ENCODE peak calls at places on chromosome 6, in seven cellular contexts. K, Z, X, J, C, A and I are unnamed samples.

GRCh38 chr6:106789436-106790145 is 160.2 kb downstream of the QRSL1 start:
- DNase-seq in A (no peak), J (no peak), X (no peak), Z (no peak), K (no peak), C (no peak), I (no peak)

GRCh38 chr6:109491207-109491938 is 8.4 kb upstream of the ZBTB24 start:
- DNase-seq in J (no peak), X (no peak), C (no peak), Z (no peak), A (no peak), K (no peak), I (no peak)

GRCh38 chr6:72788188-72788587 is 166.3 kb downstream of the KCNQ5 start:
- DNase-seq in K (no peak), A (no peak), Z (no peak), X (no peak), C (no peak), J (no peak), I (peak)

GRCh38 chr6:144150673-144151009 is 324 bp downstream of the STX11 start:
- DNase-seq in K (no peak), X (no peak), J (peak), A (no peak), C (peak), Z (peak), I (peak)

GRCh38 chr6:64874776-64875175 is 832.2 kb downstream of the EYS start:
- DNase-seq in J (no peak), A (no peak), C (no peak), X (no peak), Z (no peak), K (no peak), I (no peak)

GRCh38 chr6:26103141-26103769 is 16.0 kb downstream of the HFE start:
- DNase-seq in K (no peak), Z (no peak), X (no peak), A (no peak), C (no peak), J (no peak), I (peak)

GRCh38 chr6:28977351-28978136 is 27.6 kb downstream of the ZNF311 start:
- DNase-seq in X (no peak), K (no peak), A (no peak), C (peak), J (no peak), Z (no peak), I (peak)

GRCh38 chr6:4637691-4638433 is 138.3 kb upstream of the CDYL start:
- DNase-seq in J (no peak), K (peak), A (no peak), Z (no peak), X (no peak), C (no peak), I (peak)

GRCh38 chr6:15855311-15855710 is 192.5 kb upstream of the DTNBP1 start:
- DNase-seq in J (no peak), K (no peak), A (no peak), C (no peak), Z (no peak), X (no peak), I (no peak)

GRCh38 chr6:165931675-165932074 is 236.0 kb downstream of the TBXT start:
- DNase-seq in X (no peak), Z (no peak), K (no peak), C (no peak), A (no peak), J (no peak), I (no peak)

GRCh38 chr6:170132011-170132521 is 158.8 kb downstream of the DLL1 start:
- DNase-seq in K (no peak), J (no peak), X (peak), A (peak), Z (no peak), C (peak), I (no peak)

GRCh38 chr6:33320315-33321181 is 3.0 kb upstream of the ZBTB22 start:
- DNase-seq in Z (peak), J (no peak), K (no peak), X (peak), A (peak), C (peak), I (peak)

GRCh38 chr6:5712349-5713215 is 294.1 kb downstream of the NRN1 start:
- DNase-seq in J (no peak), K (no peak), A (no peak), C (no peak), X (no peak), Z (peak), I (no peak)

GRCh38 chr6:135904666-135905065 is 53.2 kb downstream of the PDE7B start:
- DNase-seq in X (no peak), K (no peak), Z (no peak), A (no peak), C (no peak), J (no peak), I (no peak)

GRCh38 chr6:37731888-37732287 is 34.2 kb upstream of the MDGA1 start:
- DNase-seq in K (no peak), X (peak), Z (peak), J (peak), C (no peak), A (no peak), I (no peak)

GRCh38 chr6:124022641-124023040 is 219.0 kb downstream of the NKAIN2 start:
- DNase-seq in J (no peak), Z (no peak), A (no peak), X (no peak), C (no peak), K (no peak), I (no peak)

GRCh38 chr6:134287863-134288537 is 29.9 kb downstream of the SGK1 start:
- DNase-seq in X (no peak), C (no peak), A (no peak), Z (no peak), K (no peak), J (no peak), I (peak)

GRCh38 chr6:168734523-168734922 is 293.5 kb downstream of the SMOC2 start:
- DNase-seq in X (no peak), Z (no peak), J (no peak), K (peak), A (no peak), C (no peak), I (no peak)

GRCh38 chr6:134436950-134437349 is 119.0 kb upstream of the SGK1 start:
- DNase-seq in Z (no peak), X (no peak), K (no peak), A (no peak), C (no peak), J (no peak), I (no peak)

GRCh38 chr6:125867483-125867935 is 76.7 kb downstream of the NCOA7 start:
- DNase-seq in K (no peak), C (no peak), X (no peak), Z (peak), A (no peak), J (no peak), I (no peak)

GRCh38 chr6:37788259-37788658 is 31.3 kb upstream of the ZFAND3 start:
- DNase-seq in K (no peak), A (no peak), X (no peak), C (no peak), J (no peak), Z (no peak), I (no peak)

GRCh38 chr6:30568245-30568644 is 3.0 kb upstream of the ABCF1 start:
- DNase-seq in Z (no peak), K (no peak), J (no peak), C (no peak), X (no peak), A (no peak), I (no peak)

GRCh38 chr6:54864272-54864671 is 17.7 kb downstream of the FAM83B start:
- DNase-seq in Z (no peak), X (no peak), K (no peak), C (no peak), J (no peak), A (no peak), I (no peak)

GRCh38 chr6:85771925-85772430 is 129.3 kb upstream of the SYNCRIP start:
- DNase-seq in K (no peak), X (no peak), C (no peak), J (no peak), Z (no peak), A (no peak), I (no peak)

GRCh38 chr6:98653171-98653570 is 181.2 kb upstream of the POU3F2 start:
- DNase-seq in K (no peak), C (no peak), A (no peak), J (no peak), Z (no peak), X (no peak), I (no peak)

GRCh38 chr6:150617496-150618460 is 18.1 kb downstream of the PLEKHG1 start:
- DNase-seq in A (no peak), Z (no peak), J (no peak), C (no peak), X (no peak), K (no peak), I (no peak)

GRCh38 chr6:91569071-91569470 is 982.2 kb upstream of the MAP3K7 start:
- DNase-seq in Z (no peak), C (no peak), X (no peak), J (no peak), A (no peak), K (no peak), I (peak)

GRCh38 chr6:131828946-131829345 is 21.1 kb downstream of the ENPP1 start:
- DNase-seq in J (no peak), K (no peak), C (no peak), A (no peak), Z (no peak), X (no peak), I (no peak)

GRCh38 chr6:160221918-160222317 is 36.7 kb downstream of the SLC22A2 start:
- DNase-seq in X (no peak), A (no peak), Z (no peak), J (no peak), C (no peak), K (no peak), I (no peak)

GRCh38 chr6:160222491-160222890 is 36.1 kb downstream of the SLC22A2 start:
- DNase-seq in C (no peak), Z (no peak), J (no peak), K (no peak), X (no peak), A (no peak), I (no peak)

GRCh38 chr6:160227038-160227768 is 31.4 kb downstream of the SLC22A2 start:
- DNase-seq in X (no peak), A (no peak), K (no peak), Z (no peak), C (no peak), J (no peak), I (no peak)

GRCh38 chr6:160226118-160226541 is 32.5 kb downstream of the SLC22A2 start:
- DNase-seq in Z (no peak), J (no peak), X (no peak), C (no peak), A (no peak), K (no peak), I (peak)

DNA sequence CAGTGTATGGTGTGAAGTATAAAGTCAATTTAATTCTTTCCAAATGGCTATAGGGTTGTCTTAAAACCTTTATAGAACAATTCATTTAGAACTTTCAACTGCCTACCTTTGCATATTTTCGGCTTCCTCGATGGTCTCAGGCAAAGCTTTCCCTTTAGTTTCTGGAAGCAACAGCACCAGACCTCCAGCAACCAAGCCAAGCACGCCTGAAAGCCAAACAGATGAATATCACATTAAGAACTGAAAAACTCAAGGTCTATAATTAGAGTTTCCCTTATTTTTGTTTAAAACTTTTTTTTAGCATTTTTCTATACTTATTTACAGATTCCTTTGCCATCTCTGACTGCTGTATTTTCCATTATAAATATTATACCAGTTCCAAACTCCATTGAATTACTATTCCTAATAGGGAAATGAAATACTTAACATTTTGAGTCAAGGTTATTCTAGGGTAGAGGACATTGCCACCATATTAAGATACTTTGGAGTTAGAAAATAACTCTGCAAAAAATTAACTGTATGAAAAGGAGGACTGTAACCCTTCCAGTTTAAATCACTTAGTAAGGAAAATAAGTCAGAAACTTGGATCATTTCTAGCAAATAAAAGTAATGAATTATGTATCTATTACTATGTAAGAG is 33.9 kb downstream of the SLC22A2 start:
- DNase-seq in J (no peak), C (no peak), Z (no peak), X (no peak), K (no peak), A (no peak), I (no peak)
- H3K27ac ChIP-seq in J (no peak), C (no peak), Z (no peak), X (no peak), K (no peak), A (no peak), I (no peak)

GRCh38 chr6:141152951-141153350 is 979.8 kb upstream of the GJE1 start:
- DNase-seq in J (no peak), Z (no peak), C (no peak), A (no peak), X (no peak), K (no peak), I (no peak)
- H3K4me3 ChIP-seq in J (no peak), Z (no peak), C (no peak), A (no peak), X (no peak), K (no peak), I (no peak)

DNA sequence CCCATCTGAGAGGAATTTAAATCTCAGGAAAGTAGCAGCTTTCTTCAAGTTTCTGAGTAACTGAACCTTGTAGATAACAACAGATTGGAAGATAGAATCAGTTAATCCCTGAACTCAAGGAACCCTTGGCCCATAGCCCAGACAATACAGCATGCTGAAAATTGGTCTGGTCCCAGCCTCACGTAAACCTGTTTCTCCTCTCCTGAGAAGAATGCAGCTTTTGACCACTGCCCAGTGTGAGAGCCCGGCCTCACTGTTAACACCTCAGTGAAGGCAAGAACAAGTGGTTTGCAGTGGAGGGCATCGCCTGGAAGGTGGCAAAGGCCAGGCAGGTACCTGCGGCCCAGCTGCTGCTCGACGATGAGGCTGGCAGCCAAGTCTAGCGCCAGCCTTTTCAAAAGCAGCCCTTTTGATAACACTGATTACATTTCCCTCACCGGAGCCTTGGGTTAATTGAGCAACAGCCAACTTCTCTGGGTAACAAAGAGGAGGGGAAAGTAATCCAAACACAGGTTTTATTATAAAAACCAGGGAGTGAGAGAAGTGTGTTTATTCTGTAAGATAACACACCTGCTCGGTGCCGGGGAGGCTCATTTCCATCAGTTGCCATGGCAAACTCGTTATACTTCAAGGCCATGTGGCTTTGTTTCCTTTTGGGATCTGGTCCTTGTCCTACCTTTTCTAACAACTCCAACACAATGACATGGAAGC is 54.0 kb downstream of the TRAF3IP2 start:
- DNase-seq in C (no peak), J (no peak), A (no peak), K (no peak), Z (peak), X (peak), I (no peak)
- H3K27ac ChIP-seq in C (no peak), J (no peak), A (peak), K (peak), Z (peak), X (peak), I (no peak)

DNA sequence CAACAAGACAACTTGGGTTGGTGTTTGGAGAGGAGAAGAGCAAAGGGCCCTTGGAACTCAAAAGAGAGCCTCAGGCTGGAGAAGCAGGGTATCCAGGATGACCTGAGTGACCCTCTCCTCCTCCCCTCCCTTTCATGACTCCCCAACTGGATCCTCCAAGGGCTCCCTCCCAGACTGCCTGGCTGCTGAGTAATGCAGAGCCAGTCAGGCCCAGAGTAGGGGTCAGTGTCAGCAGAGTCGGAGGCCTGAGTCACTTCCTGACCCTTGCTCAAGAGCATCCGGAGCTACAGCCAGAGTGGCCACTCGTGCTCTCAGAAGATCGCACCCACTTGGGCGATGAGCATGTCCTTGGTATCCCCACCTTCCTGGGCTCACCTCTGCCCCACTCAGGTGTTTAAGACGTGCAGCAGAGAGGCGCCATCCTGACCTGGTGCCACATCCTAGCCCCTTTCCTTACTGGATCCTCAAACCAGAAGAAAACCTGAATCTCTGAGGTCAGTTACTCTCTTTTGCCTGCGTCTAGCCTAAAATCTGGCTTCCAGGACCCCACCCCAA is 2.8 kb upstream of the MAPK13 start:
- DNase-seq in X (peak), J (no peak), A (peak), Z (no peak), C (peak), K (no peak), I (peak)
- H3K4me3 ChIP-seq in X (no peak), J (no peak), A (no peak), Z (no peak), C (no peak), K (no peak), I (no peak)

DNA sequence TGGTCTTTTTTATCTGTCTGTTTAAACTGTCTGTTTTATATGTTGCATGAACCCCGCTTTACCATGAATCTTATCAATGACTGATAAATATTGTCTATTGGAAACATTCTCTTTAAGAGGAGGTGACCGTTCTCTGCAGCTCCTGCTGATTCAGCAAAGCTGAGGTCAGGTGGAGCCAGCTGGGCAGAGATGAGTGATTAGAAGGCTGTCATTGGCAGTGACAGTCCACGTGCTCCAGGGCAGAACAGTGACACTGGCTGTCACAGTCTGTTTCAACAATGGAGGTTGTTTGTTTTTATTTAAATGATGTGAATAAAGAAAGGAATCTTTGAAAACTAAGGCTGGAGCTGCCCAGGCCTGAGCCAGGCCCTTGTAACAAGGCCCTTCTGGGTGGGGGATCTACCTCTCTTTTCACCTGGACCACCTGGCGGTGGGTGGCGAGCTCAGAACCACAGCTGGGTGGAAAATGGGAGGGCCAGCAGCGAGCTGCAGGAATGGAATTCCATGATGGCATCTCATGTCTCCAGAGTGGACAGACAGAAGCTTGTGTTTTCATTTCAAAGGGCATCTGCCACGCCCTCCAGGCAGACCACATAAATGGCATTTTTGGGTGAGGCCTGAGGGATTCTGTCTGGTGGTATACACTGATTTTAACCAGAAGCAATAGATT is 12.6 kb downstream of the SYNJ2 start:
- DNase-seq in A (peak), J (no peak), K (no peak), Z (no peak), C (peak), X (no peak), I (no peak)
- H3K27ac ChIP-seq in A (no peak), J (no peak), K (no peak), Z (no peak), C (no peak), X (no peak), I (no peak)

GRCh38 chr6:157537518-157537917 is 156.5 kb downstream of the ZDHHC14 start:
- DNase-seq in A (no peak), Z (no peak), K (no peak), X (no peak), J (no peak), C (no peak), I (no peak)

GRCh38 chr6:157534134-157534871 is 153.3 kb downstream of the ZDHHC14 start:
- DNase-seq in A (no peak), J (no peak), K (no peak), C (no peak), X (no peak), Z (no peak), I (no peak)

GRCh38 chr6:157535354-157536217 is 154.6 kb downstream of the ZDHHC14 start:
- DNase-seq in J (no peak), A (no peak), C (no peak), Z (no peak), X (no peak), K (no peak), I (peak)

GRCh38 chr6:157534991-157535353 is 154.0 kb downstream of the ZDHHC14 start:
- DNase-seq in A (no peak), X (no peak), J (no peak), Z (no peak), K (no peak), C (no peak), I (no peak)

DNA sequence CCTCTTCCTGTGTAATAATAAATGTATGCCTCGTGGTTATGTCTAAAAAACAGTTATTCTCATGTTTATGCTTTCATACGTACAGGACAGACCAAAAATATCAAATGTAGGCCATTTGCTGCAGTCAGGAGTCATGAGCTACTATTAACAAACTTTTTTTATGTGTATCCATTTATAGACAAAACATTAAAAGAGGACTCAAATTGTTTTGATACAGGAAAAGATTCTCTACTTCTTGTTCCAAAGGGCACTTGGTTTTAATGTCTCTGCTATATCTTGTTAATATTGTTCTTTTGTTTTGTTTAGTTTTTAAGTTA is 155.2 kb downstream of the ZDHHC14 start:
- DNase-seq in A (no peak), C (no peak), X (no peak), K (no peak), J (no peak), Z (no peak), I (no peak)
- H3K4me3 ChIP-seq in A (no peak), C (no peak), X (no peak), K (no peak), J (no peak), Z (no peak), I (no peak)

GRCh38 chr6:148452921-148453320 is 110.3 kb downstream of the SASH1 start:
- DNase-seq in K (no peak), J (no peak), A (no peak), C (no peak), X (no peak), Z (no peak), I (no peak)

GRCh38 chr6:148453906-148454305 is 111.3 kb downstream of the SASH1 start:
- DNase-seq in J (no peak), Z (no peak), K (no peak), X (no peak), C (no peak), A (no peak), I (no peak)

GRCh38 chr6:148457137-148457842 is 114.7 kb downstream of the SASH1 start:
- DNase-seq in J (no peak), X (no peak), A (no peak), Z (no peak), C (no peak), K (no peak), I (peak)

GRCh38 chr6:148455674-148456559 is 113.3 kb downstream of the SASH1 start:
- DNase-seq in J (no peak), X (no peak), A (no peak), K (no peak), Z (no peak), C (no peak), I (no peak)

GRCh38 chr6:148455225-148455624 is 112.6 kb downstream of the SASH1 start:
- DNase-seq in K (no peak), C (no peak), A (no peak), J (no peak), X (no peak), Z (no peak), I (peak)
- H3K27ac ChIP-seq in K (no peak), C (no peak), A (peak), J (no peak), X (no peak), Z (no peak), I (no peak)

GRCh38 chr6:13427838-13428527 is 59.4 kb downstream of the GFOD1 start:
- DNase-seq in Z (peak), J (peak), A (no peak), C (peak), K (no peak), X (peak), I (no peak)
- H3K4me3 ChIP-seq in Z (no peak), J (peak), A (no peak), C (no peak), K (no peak), X (no peak), I (no peak)